ENCODE peak calls at places on chromosomes 11 and 22, in five cellular contexts. Q is DND-41, L is neuronal stem cell, S is GM23248, H is IMR-90. K is an unnamed sample.

GRCh38 chr11:111733009-111733408 is 33.2 kb downstream of the PPP2R1B start:
- DNase-seq in S (peak), L (no peak), Q (no peak), H (peak), K (peak)

GRCh38 chr11:35009191-35009940 is 92.9 kb downstream of the PDHX start:
- DNase-seq in H (peak), L (no peak), S (peak), Q (no peak), K (peak)

GRCh38 chr11:102046841-102047240 is 396 bp upstream of the CFAP300 start:
- DNase-seq in Q (no peak), S (peak), L (no peak), H (peak), K (no peak)

GRCh38 chr11:36372101-36372767 is 76.1 kb downstream of the PRR5L start:
- DNase-seq in Q (no peak), H (peak), L (no peak), S (peak), K (no peak)

GRCh38 chr11:63508009-63508408 is 2.1 kb downstream of the LGALS12 start:
- DNase-seq in L (peak), H (no peak), Q (peak), S (peak), K (peak)

GRCh38 chr22:30838111-30838510 is 130.5 kb downstream of the MORC2 start:
- DNase-seq in L (no peak), Q (no peak), H (peak), S (no peak), K (no peak)

GRCh38 chr11:130448416-130449068 is at the start of gene ADAMTS15:
- DNase-seq in S (peak), H (peak), Q (no peak), L (peak), K (peak)

GRCh38 chr22:31958625-31959239 is 14.4 kb downstream of the YWHAH start:
- DNase-seq in L (no peak), Q (no peak), H (no peak), S (no peak), K (no peak)

GRCh38 chr22:32255726-32256125 is 579 bp upstream of the SLC5A4 start:
- DNase-seq in Q (peak), L (no peak), S (no peak), H (no peak), K (peak)

GRCh38 chr22:30396871-30397655 is at the start of gene SEC14L2:
- DNase-seq in Q (peak), L (no peak), S (peak), H (peak), K (peak)

GRCh38 chr22:40199852-40200251 is 22.1 kb downstream of the TNRC6B start:
- DNase-seq in H (no peak), Q (no peak), L (no peak), S (no peak), K (no peak)

GRCh38 chr22:19887251-19887985 is 32.7 kb upstream of the GNB1L start:
- DNase-seq in Q (no peak), H (no peak), S (no peak), L (no peak), K (no peak)

GRCh38 chr11:131666617-131667016 is 296.2 kb downstream of the NTM start:
- DNase-seq in H (peak), Q (no peak), L (no peak), S (peak), K (no peak)

GRCh38 chr11:121249039-121249663 is 43.4 kb upstream of the SC5D start:
- DNase-seq in Q (no peak), L (peak), S (peak), H (peak), K (peak)

GRCh38 chr22:41305646-41306045 is 4.3 kb downstream of the ZC3H7B start:
- DNase-seq in L (no peak), H (peak), S (peak), Q (no peak), K (no peak)

GRCh38 chr22:41308054-41308453 is 6.7 kb downstream of the ZC3H7B start:
- DNase-seq in S (peak), H (peak), L (no peak), Q (no peak), K (no peak)

GRCh38 chr22:41311487-41311886 is 10.2 kb downstream of the ZC3H7B start:
- DNase-seq in H (no peak), L (no peak), Q (no peak), S (no peak), K (no peak)

GRCh38 chr22:41310336-41310735 is 9.0 kb downstream of the ZC3H7B start:
- DNase-seq in S (no peak), Q (no peak), H (no peak), L (no peak), K (no peak)

DNA sequence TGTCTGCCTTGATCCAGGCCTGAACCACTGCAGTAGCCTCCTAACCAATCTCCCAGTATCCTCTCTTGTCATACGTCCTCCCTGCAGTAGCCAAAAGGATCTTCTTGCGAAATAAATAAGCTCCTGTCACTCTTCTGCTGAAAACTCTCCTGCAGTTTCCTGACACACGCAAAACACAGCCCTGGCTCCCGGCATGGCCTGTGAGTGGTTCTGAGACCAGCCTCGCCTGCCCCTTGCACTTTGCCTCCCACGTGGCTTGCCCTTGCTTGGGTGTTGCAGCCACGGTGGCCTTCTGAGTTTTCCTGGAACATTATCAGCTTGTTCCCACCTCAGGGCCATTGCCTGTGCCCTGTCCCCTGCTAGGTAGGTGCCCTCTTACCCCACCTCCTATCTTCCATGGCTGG is 7.2 kb downstream of the ZC3H7B start:
- DNase-seq in H (no peak), Q (no peak), S (peak), L (no peak), K (peak)
- H3K27ac ChIP-seq in H (peak), Q (peak), S (peak), L (no peak), K (peak)

GRCh38 chr11:4459470-4459869 is 10.4 kb downstream of the OR52K2 start:
- DNase-seq in L (no peak), Q (no peak), S (peak), H (no peak), K (peak)
- H2AFZ ChIP-seq in L (no peak), Q (no peak), S (no peak), H (no peak), K (no peak)

GRCh38 chr22:21712751-21713427 is 22.7 kb downstream of the YPEL1 start:
- DNase-seq in S (peak), H (peak), L (no peak), Q (peak), K (peak)
- H3K4me2 ChIP-seq in S (peak), H (peak), L (no peak), Q (no peak), K (peak)

GRCh38 chr11:86696004-86696403 is 23.6 kb upstream of the ME3 start:
- DNase-seq in L (no peak), Q (no peak), S (peak), H (peak), K (peak)

GRCh38 chr11:86692746-86693145 is 20.3 kb upstream of the ME3 start:
- DNase-seq in L (no peak), Q (no peak), H (no peak), S (no peak), K (no peak)

GRCh38 chr11:86693501-86693900 is 21.1 kb upstream of the ME3 start:
- DNase-seq in S (no peak), Q (no peak), L (no peak), H (no peak), K (no peak)

GRCh38 chr11:86696451-86696850 is 24.0 kb upstream of the ME3 start:
- DNase-seq in Q (no peak), H (no peak), S (no peak), L (no peak), K (no peak)

GRCh38 chr11:86695391-86695790 is 23.0 kb upstream of the ME3 start:
- DNase-seq in L (no peak), S (no peak), H (peak), Q (no peak), K (no peak)
- H3K27ac ChIP-seq in L (no peak), S (peak), H (peak), Q (no peak), K (no peak)

K was measured in hepatocyte.